ENCODE peak calls at places on chromosome 10, in six cellular contexts. V is stomach, I is astrocyte, N is OCI-LY7, A is ascending aorta, U is thyroid gland. E is an unnamed sample.

GRCh38 chr10:111648046-111648445 is 535.5 kb downstream of the GPAM start:
- DNase-seq in V (no peak), I (peak; percentile 57), N (no peak), A (no peak), U (no peak), E (no peak)

GRCh38 chr10:87619705-87620104 is 40.0 kb upstream of the PAPSS2 start:
- DNase-seq in V (no peak), I (peak; percentile 47), N (no peak), A (no peak), U (peak; percentile 82), E (no peak)

GRCh38 chr10:21599582-21599981 is 65.5 kb downstream of the MLLT10 start:
- DNase-seq in V (no peak), I (no peak), N (no peak), A (no peak), U (peak; percentile 26), E (no peak)

GRCh38 chr10:132484922-132485321 is 52.7 kb upstream of the INPP5A start:
- DNase-seq in V (no peak), I (no peak), N (no peak), A (no peak), U (no peak), E (no peak)

GRCh38 chr10:37667736-37668135 is 189.7 kb downstream of the ZNF248 start:
- DNase-seq in V (no peak), I (no peak), N (peak; percentile 13), A (no peak), U (no peak), E (no peak)

GRCh38 chr10:513393-513792 is 176.1 kb downstream of the DIP2C start:
- DNase-seq in V (peak; percentile 65), I (no peak), N (peak; percentile 65), A (no peak), U (no peak), E (no peak)

GRCh38 chr10:35215107-35215506 is 88.5 kb downstream of the CREM start:
- DNase-seq in V (no peak), I (no peak), N (no peak), A (no peak), U (no peak), E (no peak)

GRCh38 chr10:72263613-72264241 is 10.0 kb upstream of the DDIT4 start:
- DNase-seq in V (peak; percentile 91), I (no peak), N (peak; percentile 93), A (no peak), U (peak; percentile 87), E (peak; percentile 91)

GRCh38 chr10:51405580-51406367 is 293.6 kb downstream of the CSTF2T start:
- DNase-seq in V (no peak), I (peak; percentile 56), N (no peak), A (no peak), U (no peak), E (no peak)

GRCh38 chr10:110865804-110866482 is 5.8 kb upstream of the PDCD4 start:
- DNase-seq in V (no peak), I (no peak), N (peak; percentile 63), A (no peak), U (peak; percentile 39), E (no peak)

GRCh38 chr10:85926986-85927385 is 439.6 kb downstream of the GRID1 start:
- DNase-seq in V (no peak), I (no peak), N (no peak), A (no peak), U (no peak), E (peak; percentile 34)

GRCh38 chr10:25661632-25662031 is 272.4 kb upstream of the MYO3A start:
- DNase-seq in V (no peak), I (no peak), N (no peak), A (no peak), U (no peak), E (no peak)

GRCh38 chr10:120559800-120560199 is 102.8 kb downstream of the PLPP4 start:
- DNase-seq in V (no peak), I (no peak), N (no peak), A (no peak), U (no peak), E (no peak)

GRCh38 chr10:62744136-62744535 is 60.4 kb upstream of the ADO start:
- DNase-seq in V (no peak), I (peak; percentile 42), N (no peak), A (no peak), U (no peak), E (no peak)

DNA sequence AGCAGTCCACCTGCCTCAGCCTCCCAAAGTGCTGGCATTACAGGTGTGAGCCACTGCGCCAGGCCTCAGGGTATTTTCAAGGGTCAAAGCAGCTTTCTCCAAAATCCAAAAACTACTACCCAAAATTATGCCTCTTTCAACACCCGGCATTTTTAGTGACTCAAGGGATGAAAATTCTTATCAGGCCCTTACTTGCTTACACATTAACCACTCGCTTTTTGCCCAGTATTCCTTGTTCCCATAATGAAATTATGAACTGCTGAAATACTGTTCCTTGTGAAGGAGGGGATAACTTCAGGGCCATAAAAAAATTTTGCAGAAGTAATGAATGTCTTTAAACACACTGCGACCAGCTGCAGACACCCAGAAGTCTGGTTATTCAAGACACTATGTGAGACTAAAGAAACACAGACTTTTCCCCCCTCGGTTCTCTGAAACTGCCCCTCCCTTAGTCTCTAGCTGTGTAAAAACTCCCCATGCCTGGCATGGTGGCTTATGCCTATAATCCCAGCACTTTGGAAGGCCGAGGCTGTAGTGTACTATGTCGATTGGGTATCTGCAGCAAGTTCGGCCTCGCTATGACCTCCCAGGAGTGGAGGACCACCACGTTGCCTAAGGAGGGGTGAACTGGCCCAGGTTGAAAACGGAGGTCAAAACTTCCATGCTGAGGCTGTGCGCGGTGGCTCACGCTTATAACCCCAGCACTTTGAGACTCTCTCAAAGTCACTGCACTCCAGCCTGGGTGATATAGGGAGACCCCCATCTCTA is 12.0 kb downstream of the FXYD4 start:
- DNase-seq in V (no peak), I (no peak), N (no peak), A (no peak), U (no peak), E (peak; percentile 65)
- H3K27ac ChIP-seq in V (peak overlapping the region; percentile 13), I (no peak overlapping the region), N (no peak overlapping the region), A (no peak overlapping the region), U (no peak overlapping the region), E (no peak overlapping the region)

GRCh38 chr10:79262959-79263746 is 84.1 kb upstream of the PPIF start:
- DNase-seq in V (no peak), I (no peak), N (no peak), A (no peak), U (no peak), E (no peak)
- H3K4me1 ChIP-seq in V (peaks cover 98% of the 10 kb centered on the region), I (peaks cover 38% of the 10 kb centered on the region), N (peaks cover 56% of the 10 kb centered on the region), A (peaks cover 20% of the 10 kb centered on the region), U (peaks cover 81% of the 10 kb centered on the region), E (peaks cover 31% of the 10 kb centered on the region)

GRCh38 chr10:118448744-118449143 is 106.6 kb upstream of the FAM204A start:
- DNase-seq in V (no peak), I (no peak), N (no peak), A (no peak), U (no peak), E (no peak)
- TF ChIP-seq CTCF in V (no peak), I (no peak), N (no peak), A (no peak), U (no peak), E (no peak)

GRCh38 chr10:130999376-131000202 is 311.9 kb downstream of the TCERG1L start:
- DNase-seq in V (no peak), I (no peak), N (no peak), A (no peak), U (no peak), E (no peak)
- H3K27ac ChIP-seq in V (no peak overlapping the region), I (no peak overlapping the region), N (no peak overlapping the region), A (no peak overlapping the region), U (no peak overlapping the region), E (no peak overlapping the region)

DNA sequence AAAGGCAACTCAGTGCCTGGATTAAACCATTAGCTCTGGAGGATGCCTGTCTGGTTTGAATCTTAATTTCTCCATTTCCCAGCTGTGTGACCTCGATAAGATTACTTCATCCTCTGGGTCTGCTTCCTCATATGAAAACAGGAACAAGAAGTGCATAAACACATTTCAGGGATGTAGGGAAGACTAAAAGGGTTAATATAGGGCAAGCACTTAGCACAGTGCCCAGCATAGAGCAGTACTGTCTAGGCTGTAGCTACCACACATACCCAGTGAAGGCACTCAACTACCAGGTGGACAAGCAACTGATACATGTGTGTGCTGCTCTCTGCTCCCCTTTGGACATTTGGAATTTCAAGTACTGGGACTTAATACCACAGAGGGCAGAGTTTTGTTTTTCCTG is 85.4 kb downstream of the KCNMA1 start:
- DNase-seq in V (no peak), I (no peak), N (no peak), A (no peak), U (no peak), E (no peak)
- H3K4me1 ChIP-seq in V (peaks cover 47% of the 10 kb centered on the region), I (peaks cover 4% of the 10 kb centered on the region), N (no peaks in the 10 kb centered on the region), A (peaks cover 29% of the 10 kb centered on the region), U (peaks cover 22% of the 10 kb centered on the region), E (no peaks in the 10 kb centered on the region)

DNA sequence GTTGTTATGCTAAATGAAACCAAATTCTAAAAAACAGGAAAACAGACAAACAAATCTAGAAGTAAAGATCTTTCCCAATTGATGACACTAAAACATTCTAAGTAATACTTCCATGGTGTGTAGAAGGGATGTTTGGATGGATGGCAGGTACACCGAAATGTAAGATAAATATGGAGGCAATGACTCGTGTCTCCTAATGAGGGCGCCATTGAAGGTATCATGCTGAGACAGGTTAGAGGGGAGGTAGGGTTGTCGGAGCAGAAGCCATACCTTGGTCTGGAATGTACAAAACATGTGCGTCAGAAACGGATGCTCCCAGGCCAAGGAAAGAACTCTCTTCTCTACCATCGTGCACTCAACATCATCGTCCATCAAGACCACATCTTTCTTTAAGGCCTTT is 101.4 kb downstream of the PRKCQ start:
- DNase-seq in V (no peak), I (no peak), N (no peak), A (no peak), U (no peak), E (no peak)
- TF ChIP-seq CTCF in V (no peak), I (no peak), N (peak; percentile 49), A (no peak), U (no peak), E (no peak)

DNA sequence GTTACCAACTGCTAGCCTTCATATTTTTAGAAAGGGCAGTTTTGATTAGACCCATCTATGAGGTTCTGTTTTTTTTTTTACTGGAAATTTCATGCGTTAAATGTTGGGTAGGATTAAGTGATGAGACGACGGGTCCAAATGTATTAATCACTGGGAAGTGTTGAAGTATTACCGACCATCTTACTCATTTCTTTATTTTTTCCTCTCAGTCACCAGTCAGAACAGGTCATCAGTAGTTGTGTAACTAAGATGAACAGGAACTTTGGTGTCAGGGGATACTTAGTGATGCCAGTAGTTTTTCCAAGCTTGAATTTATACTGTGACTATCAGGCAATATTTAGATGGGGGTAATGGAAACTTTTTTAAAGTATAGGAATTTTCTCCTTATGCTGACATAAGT is 14.2 kb downstream of the TFAM start:
- DNase-seq in V (no peak), I (peak; percentile 31), N (no peak), A (no peak), U (no peak), E (peak; percentile 46)
- H3K27ac ChIP-seq in V (no peak overlapping the region), I (no peak overlapping the region), N (no peak overlapping the region), A (no peak overlapping the region), U (no peak overlapping the region), E (no peak overlapping the region)

GRCh38 chr10:67779455-67780205 is 58.4 kb downstream of the DNAJC12 start:
- DNase-seq in V (peak; percentile 65), I (peak; percentile 59), N (peak; percentile 91), A (no peak), U (peak; percentile 64), E (peak; percentile 18)
- H3K4me1 ChIP-seq in V (peaks cover 9% of the 10 kb centered on the region), I (peaks cover 8% of the 10 kb centered on the region), N (peaks cover 64% of the 10 kb centered on the region), A (no peaks in the 10 kb centered on the region), U (no peaks in the 10 kb centered on the region), E (no peaks in the 10 kb centered on the region)

E was measured in foreskin keratinocyte.